ENCODE peak calls at places on chromosomes 7 and 10, in five cellular contexts. One of them, this sample, is unnamed.

GRCh38 chr7:50142421-50143113 is 49.5 kb upstream of the ZPBP start:
- DNase-seq in adrenal gland: no peak
- DNase-seq in NCI-H774: peak; percentile 19
- DNase-seq in CD14-positive monocyte: no peak
- DNase-seq in neural crest cell: no peak
- DNase-seq in this sample: peak; percentile 40

GRCh38 chr10:70885931-70886903 is 2.1 kb downstream of the PCBD1 start:
- DNase-seq in adrenal gland: peak; percentile 13
- DNase-seq in NCI-H774: no peak
- DNase-seq in CD14-positive monocyte: no peak
- DNase-seq in neural crest cell: no peak
- DNase-seq in this sample: no peak

GRCh38 chr10:129042747-129043146 is 424.3 kb upstream of the MGMT start:
- DNase-seq in adrenal gland: no peak
- DNase-seq in NCI-H774: no peak
- DNase-seq in CD14-positive monocyte: no peak
- DNase-seq in neural crest cell: no peak
- DNase-seq in this sample: no peak

GRCh38 chr7:45984386-45985295 is 63.6 kb upstream of the IGFBP3 start:
- DNase-seq in adrenal gland: no peak
- DNase-seq in NCI-H774: no peak
- DNase-seq in CD14-positive monocyte: no peak
- DNase-seq in neural crest cell: no peak
- DNase-seq in this sample: peak; percentile 90

GRCh38 chr7:3427957-3428356 is 126.9 kb downstream of the SDK1 start:
- DNase-seq in adrenal gland: no peak
- DNase-seq in NCI-H774: no peak
- DNase-seq in CD14-positive monocyte: no peak
- DNase-seq in neural crest cell: no peak
- DNase-seq in this sample: no peak

GRCh38 chr7:148987751-148988512 is 40.4 kb downstream of the PDIA4 start:
- DNase-seq in adrenal gland: no peak
- DNase-seq in NCI-H774: no peak
- DNase-seq in CD14-positive monocyte: no peak
- DNase-seq in neural crest cell: no peak
- DNase-seq in this sample: peak; percentile 33

GRCh38 chr7:47739301-47739870 is 157.5 kb upstream of the TNS3 start:
- DNase-seq in adrenal gland: no peak
- DNase-seq in NCI-H774: no peak
- DNase-seq in CD14-positive monocyte: no peak
- DNase-seq in neural crest cell: no peak
- DNase-seq in this sample: no peak

GRCh38 chr10:102633848-102634247 is 10.4 kb upstream of the TRIM8 start:
- DNase-seq in adrenal gland: no peak
- DNase-seq in NCI-H774: no peak
- DNase-seq in CD14-positive monocyte: no peak
- DNase-seq in neural crest cell: no peak
- DNase-seq in this sample: no peak

GRCh38 chr10:126090911-126091728 is 194.8 kb downstream of the FANK1 start:
- DNase-seq in adrenal gland: peak; percentile 47
- DNase-seq in NCI-H774: no peak
- DNase-seq in CD14-positive monocyte: no peak
- DNase-seq in neural crest cell: no peak
- DNase-seq in this sample: no peak

GRCh38 chr10:93219347-93219746 is 145.7 kb downstream of the CYP26A1 start:
- DNase-seq in adrenal gland: no peak
- DNase-seq in NCI-H774: no peak
- DNase-seq in CD14-positive monocyte: no peak
- DNase-seq in neural crest cell: no peak
- DNase-seq in this sample: no peak

This sample was measured in RPMI8226.